ENCODE peak calls at places on chromosome 5, in five cellular contexts. W is IMR-90, I is A549, K is HepG2, U is H1. R is an unnamed sample.

GRCh38 chr5:54651482-54652076 is 134.0 kb downstream of the SNX18 start:
- DNase-seq in W (peak; percentile 41), I (no peak), K (no peak), U (no peak), R (no peak)

GRCh38 chr5:176633638-176634037 is 3.2 kb downstream of the EIF4E1B start:
- DNase-seq in W (no peak), I (no peak), K (no peak), U (no peak), R (no peak)

GRCh38 chr5:82610686-82611085 is 332.5 kb upstream of the RPS23 start:
- DNase-seq in W (no peak), I (no peak), K (no peak), U (no peak), R (no peak)

GRCh38 chr5:144191998-144192397 is 21.3 kb downstream of the KCTD16 start:
- DNase-seq in W (peak; percentile 87), I (peak; percentile 91), K (peak; percentile 42), U (no peak), R (peak; percentile 22)

GRCh38 chr5:144102979-144103378 is 67.5 kb downstream of the YIPF5 start:
- DNase-seq in W (no peak), I (no peak), K (no peak), U (no peak), R (no peak)

GRCh38 chr5:148639081-148639480 is 15.2 kb downstream of the HTR4 start:
- DNase-seq in W (no peak), I (no peak), K (no peak), U (no peak), R (peak; percentile 93)

GRCh38 chr5:150106669-150107068 is 20.3 kb upstream of the CSF1R start:
- DNase-seq in W (no peak), I (no peak), K (no peak), U (no peak), R (no peak)

GRCh38 chr5:72166070-72166979 is 59.0 kb downstream of the MAP1B start:
- DNase-seq in W (peak; percentile 51), I (no peak), K (no peak), U (no peak), R (peak; percentile 89)

GRCh38 chr5:126561908-126562307 is 33.1 kb downstream of the ALDH7A1 start:
- DNase-seq in W (peak; percentile 22), I (no peak), K (no peak), U (no peak), R (no peak)

GRCh38 chr5:28301676-28302075 is 1263.3 kb upstream of the CDH9 start:
- DNase-seq in W (peak; percentile 0), I (peak; percentile 88), K (no peak), U (no peak), R (peak; percentile 0)

GRCh38 chr5:14185336-14186131 is 42.4 kb downstream of the TRIO start:
- DNase-seq in W (peak; percentile 77), I (peak; percentile 77), K (no peak), U (no peak), R (no peak)

GRCh38 chr5:180315762-180316212 is 23.9 kb upstream of the MAPK9 start:
- DNase-seq in W (peak; percentile 35), I (peak; percentile 67), K (peak; percentile 38), U (no peak), R (peak; percentile 68)

GRCh38 chr5:14417232-14417730 is 164.3 kb upstream of the OTULINL start:
- DNase-seq in W (peak; percentile 71), I (no peak), K (no peak), U (no peak), R (no peak)

GRCh38 chr5:150399158-150400019 is 13.3 kb downstream of the CD74 start:
- DNase-seq in W (peak; percentile 58), I (no peak), K (no peak), U (no peak), R (no peak)

GRCh38 chr5:53942724-53943123 is 367.6 kb downstream of the ARL15 start:
- DNase-seq in W (peak; percentile 86), I (peak; percentile 19), K (no peak), U (no peak), R (no peak)

GRCh38 chr5:10595678-10596309 is 31.9 kb downstream of the ANKRD33B start:
- DNase-seq in W (peak; percentile 92), I (peak; percentile 79), K (peak; percentile 24), U (no peak), R (no peak)

GRCh38 chr5:136212252-136212721 is 19.3 kb upstream of the SMIM32 start:
- DNase-seq in W (peak; percentile 48), I (peak; percentile 50), K (peak; percentile 21), U (no peak), R (peak; percentile 83)

GRCh38 chr5:68303038-68303738 is 87.6 kb downstream of the PIK3R1 start:
- DNase-seq in W (peak; percentile 24), I (no peak), K (no peak), U (no peak), R (no peak)

GRCh38 chr5:132207783-132208182 is 19.9 kb downstream of the P4HA2 start:
- DNase-seq in W (no peak), I (no peak), K (no peak), U (no peak), R (no peak)

GRCh38 chr5:81866994-81867393 is 104.8 kb upstream of the ATG10 start:
- DNase-seq in W (no peak), I (no peak), K (no peak), U (no peak), R (no peak)

GRCh38 chr5:132504746-132505145 is 14.2 kb upstream of the IRF1 start:
- DNase-seq in W (no peak), I (no peak), K (peak; percentile 59), U (no peak), R (no peak)

GRCh38 chr5:81230429-81230828 is 2.7 kb upstream of the CKMT2 start:
- DNase-seq in W (no peak), I (no peak), K (no peak), U (no peak), R (no peak)

GRCh38 chr5:5637163-5637562 is 214.7 kb downstream of the ICE1 start:
- DNase-seq in W (no peak), I (no peak), K (no peak), U (no peak), R (no peak)

GRCh38 chr5:9544502-9545300 is 1.2 kb downstream of the SEMA5A start:
- DNase-seq in W (peak; percentile 80), I (peak; percentile 59), K (peak; percentile 35), U (no peak), R (peak; percentile 66)

GRCh38 chr5:505946-506555 is 18.2 kb downstream of the SLC9A3 start:
- DNase-seq in W (no peak), I (no peak), K (no peak), U (no peak), R (no peak)

GRCh38 chr5:132695956-132696355 is 22.2 kb downstream of the IL4 start:
- DNase-seq in W (no peak), I (no peak), K (no peak), U (no peak), R (no peak)

GRCh38 chr5:36360311-36360710 is 58.6 kb upstream of the RANBP3L start:
- DNase-seq in W (no peak), I (no peak), K (no peak), U (no peak), R (no peak)

GRCh38 chr5:172007795-172008465 is 1.5 kb upstream of the FBXW11 start:
- DNase-seq in W (peak; percentile 64), I (no peak), K (no peak), U (no peak), R (no peak)

GRCh38 chr5:175542232-175542965 is 64.0 kb downstream of the SFXN1 start:
- DNase-seq in W (no peak), I (no peak), K (no peak), U (no peak), R (no peak)

GRCh38 chr5:68216737-68217231 is 1.2 kb downstream of the PIK3R1 start:
- DNase-seq in W (peak; percentile 27), I (no peak), K (no peak), U (no peak), R (peak; percentile 26)

GRCh38 chr5:35136386-35136785 is 88.6 kb upstream of the AGXT2 start:
- DNase-seq in W (peak; percentile 95), I (peak; percentile 46), K (no peak), U (no peak), R (no peak)

GRCh38 chr5:124755565-124755964 is 9.1 kb upstream of the ZNF608 start:
- DNase-seq in W (no peak), I (peak; percentile 13), K (peak; percentile 21), U (no peak), R (peak; percentile 73)
- TF ChIP-seq MAFK in W (no peak), I (no peak), K (no peak), U (no peak), R (no peak)

GRCh38 chr5:109448838-109449237 is 39.1 kb upstream of the PJA2 start:
- DNase-seq in W (no peak), I (no peak), K (no peak), U (no peak), R (no peak)

GRCh38 chr5:109453251-109453650 is 43.5 kb upstream of the PJA2 start:
- DNase-seq in W (peak; percentile 46), I (no peak), K (no peak), U (no peak), R (no peak)

GRCh38 chr5:109452661-109453060 is 42.9 kb upstream of the PJA2 start:
- DNase-seq in W (peak; percentile 34), I (no peak), K (no peak), U (no peak), R (no peak)

GRCh38 chr5:109451161-109451560 is 41.4 kb upstream of the PJA2 start:
- DNase-seq in W (no peak), I (no peak), K (no peak), U (no peak), R (no peak)

GRCh38 chr5:109450129-109450877 is 40.5 kb upstream of the PJA2 start:
- DNase-seq in W (no peak), I (no peak), K (no peak), U (no peak), R (no peak)
- TF ChIP-seq MAFK in W (no peak), I (no peak), K (no peak), U (no peak), R (no peak)

DNA sequence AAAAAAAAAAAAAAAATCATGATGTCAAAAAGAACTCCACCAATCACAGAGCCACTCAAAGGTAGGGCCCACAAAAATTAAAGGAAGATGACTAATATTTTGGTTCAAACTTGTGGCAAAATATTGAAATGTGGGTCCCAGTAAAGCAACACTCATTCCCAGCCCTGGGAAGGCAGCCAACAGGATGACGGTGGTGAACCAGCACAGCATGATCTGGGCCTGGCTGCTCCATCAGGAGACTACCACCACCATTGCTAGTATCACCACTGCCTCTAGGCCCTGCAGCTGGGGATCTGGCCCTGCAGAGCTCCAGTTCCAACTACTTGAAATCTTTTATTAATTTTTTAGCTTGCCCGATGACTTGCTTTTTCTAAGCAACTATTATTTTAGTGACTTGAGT is 206.8 kb upstream of the ITGA1 start:
- DNase-seq in W (peak; percentile 27), I (no peak), K (no peak), U (no peak), R (no peak)
- TF ChIP-seq MAFK in W (no peak), I (no peak), K (no peak), U (no peak), R (no peak)

DNA sequence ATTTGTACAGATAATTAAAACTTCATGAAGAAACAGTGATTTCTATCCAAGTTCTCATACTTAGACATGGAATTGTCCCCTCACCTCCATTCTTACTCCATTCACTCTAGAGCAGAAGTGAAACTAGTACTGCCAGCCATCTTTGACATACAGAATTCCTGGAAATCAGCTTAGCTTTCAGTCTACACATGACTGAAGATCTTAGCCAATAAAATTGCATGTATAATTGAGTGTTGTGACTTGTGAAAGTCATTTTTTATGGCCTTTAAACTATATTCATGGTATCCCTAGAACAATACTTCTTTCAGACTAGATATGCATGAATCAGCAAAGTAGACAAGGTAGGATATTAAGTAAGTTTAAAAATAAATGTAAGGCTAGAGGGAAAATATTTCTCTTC is 705.2 kb upstream of the ZNF608 start:
- DNase-seq in W (no peak), I (no peak), K (no peak), U (no peak), R (no peak)
- TF ChIP-seq MAFK in W (no peak), I (peak; percentile 3), K (no peak), U (no peak), R (no peak)

GRCh38 chr5:173615884-173616576 is 420 bp downstream of the BOD1 start:
- DNase-seq in W (peak; percentile 85), I (peak; percentile 80), K (peak; percentile 76), U (no peak), R (peak; percentile 61)
- TF ChIP-seq MAFK in W (no peak), I (no peak), K (no peak), U (no peak), R (no peak)